ENCODE peak calls at places on chromosome 6, in eight cellular contexts. Y, N, A, X, D, R, J and W are unnamed samples.

GRCh38 chr6:132961122-132961521 is 146.8 kb downstream of the RPS12 start:
- DNase-seq in Y (no peak), N (no peak), A (no peak), X (no peak), D (no peak), R (no peak), J (no peak), W (no peak)

GRCh38 chr6:15247750-15248450 is 2.0 kb downstream of the JARID2 start:
- DNase-seq in Y (peak), N (no peak), A (peak), X (peak), D (peak), R (peak), J (peak), W (peak)

GRCh38 chr6:88869263-88870023 is 94.0 kb downstream of the RNGTT start:
- DNase-seq in Y (no peak), N (peak), A (no peak), X (no peak), D (no peak), R (no peak), J (no peak), W (no peak)

GRCh38 chr6:6781172-6781876 is 192.8 kb downstream of the LY86 start:
- DNase-seq in Y (peak), N (peak), A (peak), X (peak), D (no peak), R (no peak), J (peak), W (peak)

GRCh38 chr6:20487669-20488375 is 46.4 kb upstream of the CDKAL1 start:
- DNase-seq in Y (no peak), N (no peak), A (no peak), X (no peak), D (no peak), R (no peak), J (no peak), W (no peak)

GRCh38 chr6:109453156-109453555 is 2.4 kb downstream of the MICAL1 start:
- DNase-seq in Y (no peak), N (no peak), A (no peak), X (no peak), D (no peak), R (no peak), J (no peak), W (no peak)

GRCh38 chr6:8059129-8059528 is 5.1 kb downstream of the BLOC1S5 start:
- DNase-seq in Y (no peak), N (no peak), A (no peak), X (no peak), D (no peak), R (no peak), J (peak), W (no peak)

GRCh38 chr6:13472099-13472498 is 15.3 kb downstream of the GFOD1 start:
- DNase-seq in Y (no peak), N (peak), A (no peak), X (no peak), D (no peak), R (no peak), J (no peak), W (no peak)

GRCh38 chr6:10690651-10691445 is 3.6 kb downstream of the C6orf52 start:
- DNase-seq in Y (no peak), N (no peak), A (no peak), X (no peak), D (no peak), R (no peak), J (no peak), W (no peak)

GRCh38 chr6:13273931-13274706 is 54.2 kb downstream of the TBC1D7 start:
- DNase-seq in Y (no peak), N (no peak), A (no peak), X (no peak), D (peak), R (no peak), J (no peak), W (no peak)

GRCh38 chr6:36444470-36444869 is 1.7 kb downstream of the KCTD20 start:
- DNase-seq in Y (no peak), N (no peak), A (no peak), X (no peak), D (no peak), R (no peak), J (no peak), W (no peak)

GRCh38 chr6:56849876-56850275 is 105.0 kb upstream of the BEND6 start:
- DNase-seq in Y (no peak), N (no peak), A (peak), X (no peak), D (no peak), R (no peak), J (no peak), W (no peak)

GRCh38 chr6:167653561-167653960 is 173.2 kb upstream of the AFDN start:
- DNase-seq in Y (no peak), N (no peak), A (no peak), X (no peak), D (no peak), R (no peak), J (no peak), W (no peak)

GRCh38 chr6:26571592-26572296 is 25.0 kb upstream of the ABT1 start:
- DNase-seq in Y (peak), N (no peak), A (peak), X (peak), D (no peak), R (no peak), J (peak), W (peak)

GRCh38 chr6:129212081-129212480 is 329.1 kb downstream of the LAMA2 start:
- DNase-seq in Y (no peak), N (peak), A (no peak), X (no peak), D (no peak), R (no peak), J (no peak), W (no peak)

GRCh38 chr6:152146385-152146784 is 338.9 kb downstream of the ESR1 start:
- DNase-seq in Y (no peak), N (peak), A (no peak), X (no peak), D (no peak), R (no peak), J (no peak), W (no peak)

GRCh38 chr6:23841116-23841515 is 284.9 kb upstream of the NRSN1 start:
- DNase-seq in Y (no peak), N (no peak), A (no peak), X (no peak), D (no peak), R (no peak), J (no peak), W (no peak)

DNA sequence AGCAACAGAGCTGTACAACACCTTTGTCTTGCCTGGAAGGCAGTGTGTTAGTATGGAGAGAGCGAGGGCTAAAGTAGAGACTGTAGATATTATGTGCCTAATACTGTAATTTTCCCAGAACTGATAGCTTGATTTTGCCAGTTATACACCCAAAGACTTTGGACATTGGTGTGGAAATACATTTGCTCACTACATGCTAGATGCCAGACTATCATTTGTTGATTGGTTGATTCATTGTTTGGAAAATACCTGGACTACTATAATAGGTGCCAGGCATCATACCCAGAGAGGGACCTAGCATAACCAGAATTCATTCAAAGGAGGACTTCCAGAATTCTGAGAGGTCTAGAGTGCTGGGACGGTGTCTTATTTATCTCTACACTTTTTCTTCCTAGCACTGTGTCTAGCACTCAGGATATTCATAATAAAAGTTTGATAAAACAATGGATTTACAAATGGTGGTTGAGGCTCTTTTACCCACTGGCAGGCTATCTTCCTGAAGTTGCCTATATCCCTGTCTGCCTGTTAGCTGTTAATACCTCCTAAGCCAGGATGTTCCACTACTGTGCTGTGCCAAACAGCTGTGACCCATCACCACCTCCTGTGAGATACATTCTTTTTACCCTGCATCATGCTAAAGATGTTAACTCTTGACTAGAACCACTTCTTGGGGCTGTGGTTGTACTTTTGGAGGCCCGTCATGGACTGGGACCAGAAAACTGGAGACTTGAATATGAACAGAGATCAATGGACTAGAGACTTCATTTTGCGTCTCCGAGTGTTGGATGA is 72.2 kb upstream of the FUCA2 start:
- DNase-seq in Y (no peak), N (no peak), A (no peak), X (no peak), D (no peak), R (no peak), J (no peak), W (no peak)
- TF ChIP-seq CTCF in Y (no peak), N (no peak), A (no peak), X (no peak), D (no peak), R (no peak), J (no peak), W (no peak)

DNA sequence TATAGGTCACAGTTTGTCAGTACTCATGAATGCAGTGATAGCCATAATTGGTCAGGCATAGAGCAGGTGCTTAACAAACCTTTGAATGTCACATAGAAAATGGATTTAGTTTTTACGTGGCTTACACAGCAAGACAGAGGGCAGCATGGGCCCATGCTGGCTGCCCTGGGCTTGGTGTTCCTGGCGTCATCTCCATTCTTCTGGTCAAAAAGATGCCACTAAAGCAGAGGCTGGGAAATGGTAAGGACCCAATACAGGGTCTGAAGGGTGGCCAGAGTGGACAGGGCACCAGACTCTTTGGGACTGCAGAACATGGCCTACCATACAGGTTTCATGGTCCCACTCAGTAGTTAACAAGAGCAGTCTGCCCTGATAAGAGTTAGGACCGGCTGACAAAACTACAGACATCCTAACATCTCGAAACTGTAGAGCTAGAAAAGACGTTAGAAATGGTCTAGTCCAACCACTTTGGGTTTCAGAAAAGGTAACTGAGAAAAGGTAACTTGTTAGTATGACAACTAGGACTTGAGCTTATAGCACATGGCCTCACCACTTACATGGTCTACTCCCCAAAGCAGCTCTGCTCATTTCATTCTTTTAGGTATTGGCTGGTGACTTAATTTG is 22.6 kb downstream of the HEBP2 start:
- DNase-seq in Y (no peak), N (no peak), A (no peak), X (no peak), D (no peak), R (no peak), J (no peak), W (no peak)
- TF ChIP-seq CTCF in Y (no peak), N (no peak), A (no peak), X (no peak), D (no peak), R (no peak), J (no peak), W (no peak)

DNA sequence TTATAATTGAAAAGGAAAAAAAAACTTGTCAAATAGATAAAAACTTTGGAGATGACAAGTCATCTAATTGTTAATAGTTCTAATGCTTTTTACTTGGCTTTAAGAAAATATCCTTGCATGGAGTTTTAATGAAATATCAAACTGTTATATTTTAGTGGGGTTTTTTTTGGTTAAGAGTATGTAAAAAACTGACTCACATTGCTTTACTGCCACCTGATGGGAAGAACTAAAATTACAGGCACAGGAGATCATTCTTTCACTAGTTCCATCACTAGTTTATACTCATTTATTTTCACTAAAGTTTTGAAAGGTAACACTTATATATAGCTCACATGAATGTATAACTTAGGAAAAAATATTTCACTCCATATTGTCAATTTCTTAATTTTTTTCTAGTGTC is 309.1 kb downstream of the LMBRD1 start:
- DNase-seq in Y (no peak), N (no peak), A (no peak), X (no peak), D (no peak), R (no peak), J (peak), W (no peak)
- TF ChIP-seq CTCF in Y (no peak), N (no peak), A (no peak), X (no peak), D (no peak), R (no peak), J (peak), W (no peak)

DNA sequence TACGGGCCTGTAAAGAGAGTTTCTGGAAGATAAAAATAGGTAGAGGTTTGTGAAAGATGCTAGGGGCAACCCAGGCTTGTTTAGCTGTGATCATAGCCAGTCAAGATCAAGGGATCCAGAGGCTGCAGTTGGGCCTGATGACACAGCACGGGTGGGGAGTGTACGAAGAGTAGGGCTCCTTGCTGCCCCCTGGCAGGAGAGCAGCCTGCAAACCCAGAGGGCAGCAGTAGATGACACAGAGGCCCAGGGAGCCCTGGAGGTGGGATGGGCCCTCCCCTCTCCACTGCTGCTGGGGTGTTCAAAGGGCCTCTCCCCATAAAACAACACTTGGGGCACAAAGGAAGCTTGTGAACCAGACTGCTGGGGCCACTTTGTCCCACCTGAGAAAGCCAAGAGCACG is 47.2 kb downstream of the VEGFA start:
- DNase-seq in Y (peak), N (no peak), A (no peak), X (no peak), D (no peak), R (no peak), J (peak), W (peak)
- TF ChIP-seq CTCF in Y (peak), N (peak), A (no peak), X (no peak), D (no peak), R (peak), J (peak), W (no peak)

GRCh38 chr6:39361657-39362486 is 39.4 kb upstream of the KCNK16 start:
- DNase-seq in Y (peak), N (no peak), A (peak), X (peak), D (no peak), R (no peak), J (peak), W (peak)
- TF ChIP-seq CTCF in Y (peak), N (peak), A (peak), X (peak), D (peak), R (peak), J (peak), W (peak)

DNA sequence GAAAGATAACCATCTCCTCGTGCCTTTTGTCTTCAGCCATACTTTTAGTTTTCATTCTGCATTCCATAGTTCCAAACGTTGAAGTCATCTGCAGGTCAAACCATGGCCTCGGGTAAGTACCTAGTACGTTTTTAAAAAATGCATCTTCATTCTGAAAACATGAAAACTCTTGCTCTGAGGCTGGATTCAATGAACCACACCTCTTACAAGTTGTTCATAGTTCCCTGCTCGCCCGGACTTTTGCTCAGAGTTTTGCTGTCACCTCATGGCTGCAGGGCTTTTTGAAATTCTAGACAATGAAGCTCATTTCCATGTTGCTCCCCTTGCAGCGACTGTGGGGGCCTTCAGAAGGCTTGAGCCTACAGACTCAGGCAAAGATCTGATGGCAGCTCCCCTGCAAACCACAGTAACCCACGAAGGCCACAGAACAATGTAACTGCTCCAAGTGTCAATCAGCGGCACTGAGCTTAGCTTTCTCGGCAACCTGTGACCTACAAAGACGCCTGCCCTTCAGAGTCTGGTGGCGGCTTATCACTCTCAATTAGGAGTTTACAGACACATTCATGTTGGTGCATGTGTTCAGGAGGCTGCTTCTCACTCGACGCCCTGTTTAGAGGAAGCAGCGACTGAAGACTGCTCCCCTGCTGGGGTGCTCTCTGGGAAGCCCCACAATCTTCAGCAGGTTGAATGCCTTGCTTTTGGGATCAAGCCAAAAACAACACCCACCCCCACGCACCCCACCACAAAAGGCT is 61.2 kb downstream of the FOXC1 start:
- DNase-seq in Y (no peak), N (peak), A (no peak), X (no peak), D (no peak), R (no peak), J (no peak), W (no peak)
- TF ChIP-seq CTCF in Y (no peak), N (no peak), A (no peak), X (no peak), D (no peak), R (no peak), J (no peak), W (no peak)

GRCh38 chr6:97437087-97437486 is 154.1 kb upstream of the MMS22L start:
- DNase-seq in Y (no peak), N (no peak), A (no peak), X (no peak), D (no peak), R (no peak), J (peak), W (no peak)

GRCh38 chr6:97445406-97445805 is 162.4 kb upstream of the MMS22L start:
- DNase-seq in Y (no peak), N (no peak), A (no peak), X (no peak), D (no peak), R (no peak), J (no peak), W (no peak)

GRCh38 chr6:97443408-97444080 is 160.5 kb upstream of the MMS22L start:
- DNase-seq in Y (no peak), N (no peak), A (no peak), X (no peak), D (no peak), R (no peak), J (no peak), W (no peak)

GRCh38 chr6:97438011-97438671 is 155.1 kb upstream of the MMS22L start:
- DNase-seq in Y (no peak), N (no peak), A (no peak), X (no peak), D (no peak), R (no peak), J (no peak), W (no peak)

GRCh38 chr6:97440590-97441176 is 157.7 kb upstream of the MMS22L start:
- DNase-seq in Y (no peak), N (no peak), A (no peak), X (no peak), D (no peak), R (no peak), J (peak), W (no peak)
- TF ChIP-seq CTCF in Y (no peak), N (peak), A (no peak), X (no peak), D (no peak), R (peak), J (no peak), W (no peak)

DNA sequence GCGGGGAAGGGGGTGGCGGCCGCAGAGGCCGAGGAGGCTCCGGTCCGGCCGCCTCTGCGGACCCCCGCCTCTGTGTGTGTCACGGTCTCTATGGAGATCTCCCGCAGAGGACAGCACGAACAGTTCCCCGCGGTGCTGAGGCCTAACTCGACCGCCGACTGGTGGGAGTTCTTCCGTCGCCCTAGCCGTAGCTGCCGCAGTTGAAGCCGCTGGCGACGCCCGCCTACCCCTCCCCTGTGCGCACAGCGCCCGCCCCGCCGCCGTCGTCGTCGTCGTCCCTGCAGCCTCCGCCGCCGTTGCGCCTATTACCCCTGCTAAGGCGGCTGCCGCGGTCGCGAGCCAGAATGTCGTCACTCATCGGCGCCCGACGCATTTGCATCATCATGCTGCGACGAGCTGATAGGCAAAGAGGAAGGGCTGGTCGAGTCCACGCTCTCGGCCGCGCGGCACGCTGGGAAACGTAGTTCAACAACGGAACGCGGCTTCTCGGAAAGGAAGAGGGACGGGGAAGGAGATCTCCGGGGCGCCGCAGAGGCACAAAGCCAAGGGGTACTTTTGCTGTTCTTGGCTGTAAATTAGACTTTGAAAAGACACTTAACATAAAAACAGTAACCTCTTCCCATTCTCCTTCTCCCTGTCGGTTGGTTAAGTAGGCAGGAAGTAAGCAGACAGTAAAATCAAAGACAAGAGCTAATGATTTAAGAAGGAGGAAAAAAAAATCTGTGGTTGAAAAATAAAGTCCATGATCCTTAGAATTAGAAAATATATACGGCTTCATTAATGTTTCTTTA is at the start of gene NUP153:
- DNase-seq in Y (peak), N (peak), A (peak), X (peak), D (peak), R (peak), J (peak), W (peak)
- TF ChIP-seq CTCF in Y (no peak), N (no peak), A (no peak), X (peak), D (no peak), R (no peak), J (no peak), W (no peak)

DNA sequence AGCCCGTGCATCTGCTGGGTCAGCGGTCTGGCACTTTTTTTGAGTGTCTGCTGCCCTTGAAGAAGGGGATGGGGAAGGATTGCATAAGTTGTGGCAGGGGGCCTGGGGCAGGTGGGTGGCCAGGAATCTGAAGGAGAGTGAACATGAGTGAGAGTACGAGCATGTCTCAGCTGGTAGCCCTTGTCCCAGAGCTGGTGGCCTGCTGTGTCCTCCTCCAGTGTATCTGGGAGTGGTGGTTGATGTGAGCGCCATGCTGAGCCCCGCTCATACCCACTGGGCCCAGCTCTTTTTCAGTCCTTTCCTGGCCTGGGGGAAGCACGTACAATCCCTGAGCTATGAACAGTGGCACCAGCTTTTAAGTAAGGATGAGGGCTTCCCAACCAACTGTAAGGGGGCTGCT is 136.2 kb upstream of the AGPAT4 start:
- DNase-seq in Y (no peak), N (no peak), A (no peak), X (no peak), D (no peak), R (no peak), J (no peak), W (no peak)
- TF ChIP-seq CTCF in Y (no peak), N (no peak), A (no peak), X (no peak), D (no peak), R (no peak), J (no peak), W (no peak)